ENCODE peak calls at places on chromosomes 11 and 22, in five cellular contexts. K, M, F, B and P are unnamed samples.

GRCh38 chr11:65445101-65445603 is 22.6 kb downstream of the NEAT1 start:
- ATAC-seq in K (peak; percentile 1), M (no peak), F (peak; percentile 8), B (no peak), P (peak; percentile 0)

GRCh38 chr11:121248496-121248895 is 44.1 kb upstream of the SC5D start:
- ATAC-seq in K (peak; percentile 78), M (no peak), F (no peak), B (no peak), P (peak; percentile 85)

GRCh38 chr11:75319035-75319877 is 32.2 kb downstream of the ARRB1 start:
- ATAC-seq in K (peak; percentile 34), M (no peak), F (no peak), B (no peak), P (no peak)

GRCh38 chr11:77401486-77402217 is 72.2 kb downstream of the PAK1 start:
- ATAC-seq in K (no peak), M (no peak), F (peak; percentile 61), B (no peak), P (peak; percentile 65)

GRCh38 chr11:68569357-68569756 is 108.8 kb downstream of the PPP6R3 start:
- ATAC-seq in K (no peak), M (no peak), F (no peak), B (no peak), P (no peak)

GRCh38 chr11:11478021-11478420 is 125.0 kb upstream of the CSNK2A3 start:
- ATAC-seq in K (no peak), M (no peak), F (no peak), B (no peak), P (no peak)

GRCh38 chr11:66651011-66651410 is 12.5 kb downstream of the RBM4 start:
- ATAC-seq in K (no peak), M (peak; percentile 9), F (no peak), B (no peak), P (peak; percentile 11)

GRCh38 chr22:40818192-40818746 is 877 bp downstream of the SLC25A17 start:
- ATAC-seq in K (no peak), M (peak; percentile 23), F (no peak), B (no peak), P (no peak)

GRCh38 chr22:32558681-32559355 is 84.2 kb downstream of the FBXO7 start:
- ATAC-seq in K (peak; percentile 87), M (no peak), F (no peak), B (no peak), P (peak; percentile 94)

GRCh38 chr11:76233936-76234703 is 27.8 kb upstream of the WNT11 start:
- ATAC-seq in K (peak; percentile 25), M (no peak), F (peak; percentile 14), B (no peak), P (peak; percentile 30)

GRCh38 chr22:31327786-31328544 is 18.2 kb downstream of the PATZ1 start:
- ATAC-seq in K (no peak), M (no peak), F (no peak), B (no peak), P (peak; percentile 43)

GRCh38 chr11:13291794-13292193 is 14.2 kb downstream of the BMAL1 start:
- ATAC-seq in K (peak; percentile 18), M (no peak), F (no peak), B (no peak), P (no peak)

GRCh38 chr22:47994045-47994444 is 1231.6 kb downstream of the TBC1D22A start:
- ATAC-seq in K (no peak), M (no peak), F (no peak), B (no peak), P (no peak)

GRCh38 chr22:47814474-47814873 is 1052.0 kb downstream of the TBC1D22A start:
- ATAC-seq in K (no peak), M (no peak), F (no peak), B (no peak), P (no peak)

GRCh38 chr11:110573411-110573810 is 138.8 kb downstream of the ARHGAP20 start:
- ATAC-seq in K (no peak), M (no peak), F (no peak), B (no peak), P (no peak)

GRCh38 chr11:65708451-65708850 is 3.6 kb upstream of the KAT5 start:
- ATAC-seq in K (no peak), M (no peak), F (no peak), B (no peak), P (no peak)

GRCh38 chr11:61680622-61681191 is 516 bp downstream of the DAGLA start:
- ATAC-seq in K (no peak), M (no peak), F (no peak), B (no peak), P (no peak)

GRCh38 chr11:36249271-36249670 is 40.0 kb downstream of the COMMD9 start:
- ATAC-seq in K (peak; percentile 67), M (no peak), F (peak; percentile 76), B (no peak), P (peak; percentile 75)

GRCh38 chr22:39289445-39290247 is 29.8 kb downstream of the RPL3 start:
- ATAC-seq in K (no peak), M (no peak), F (no peak), B (no peak), P (no peak)

GRCh38 chr11:16779436-16779835 is 41.0 kb downstream of the C11orf58 start:
- ATAC-seq in K (peak; percentile 69), M (no peak), F (peak; percentile 24), B (peak; percentile 82), P (peak; percentile 59)

GRCh38 chr11:93498099-93499040 is 44.8 kb downstream of the SMCO4 start:
- ATAC-seq in K (no peak), M (no peak), F (no peak), B (peak; percentile 68), P (no peak)

GRCh38 chr11:134357545-134357839 is 25.7 kb downstream of the GLB1L2 start:
- ATAC-seq in K (no peak), M (no peak), F (no peak), B (no peak), P (no peak)

GRCh38 chr11:27754035-27755017 is 54.1 kb upstream of the BDNF start:
- ATAC-seq in K (peak; percentile 58), M (no peak), F (no peak), B (no peak), P (no peak)

GRCh38 chr11:121892131-121892681 is 223.8 kb downstream of the BLID start:
- ATAC-seq in K (no peak), M (no peak), F (no peak), B (peak; percentile 92), P (no peak)

GRCh38 chr11:61273151-61274078 is 21.7 kb downstream of the VWCE start:
- ATAC-seq in K (peak; percentile 98), M (no peak), F (no peak), B (no peak), P (peak; percentile 84)

GRCh38 chr11:37264783-37265182 is 666.7 kb upstream of the RAG2 start:
- ATAC-seq in K (no peak), M (no peak), F (no peak), B (no peak), P (no peak)

GRCh38 chr22:31691408-31691807 is 29.4 kb upstream of the PISD start:
- ATAC-seq in K (no peak), M (no peak), F (no peak), B (no peak), P (no peak)

GRCh38 chr11:74418509-74418895 is 20.3 kb upstream of the PGM2L1 start:
- ATAC-seq in K (peak; percentile 68), M (no peak), F (no peak), B (no peak), P (peak; percentile 62)

GRCh38 chr11:77175021-77175842 is 47.2 kb downstream of the MYO7A start:
- ATAC-seq in K (peak; percentile 51), M (no peak), F (peak; percentile 5), B (peak; percentile 1), P (no peak)

GRCh38 chr11:1749020-1749758 is 1.2 kb downstream of the IFITM10 start:
- ATAC-seq in K (peak; percentile 13), M (peak; percentile 58), F (peak; percentile 1), B (peak; percentile 31), P (peak; percentile 31)

GRCh38 chr11:66157182-66157864 is 87.3 kb downstream of the PACS1 start:
- ATAC-seq in K (no peak), M (no peak), F (no peak), B (no peak), P (peak; percentile 15)

GRCh38 chr11:99241059-99241458 is 220.3 kb downstream of the CNTN5 start:
- ATAC-seq in K (no peak), M (no peak), F (peak; percentile 65), B (no peak), P (no peak)

GRCh38 chr11:119779195-119780071 is 50.4 kb upstream of the NECTIN1 start:
- ATAC-seq in K (no peak), M (no peak), F (no peak), B (no peak), P (no peak)